ENCODE peak calls at places on chromosomes 11 and 22, in nine cellular contexts. One of them, this sample, is unnamed.

GRCh38 chr11:131486100-131486499 is 115.7 kb downstream of the NTM start:
- DNase-seq in fibroblast of the aortic adventitia: no peak
- DNase-seq in skeletal muscle cell: peak
- DNase-seq in tibial artery: no peak
- DNase-seq in colonic mucosa: no peak
- DNase-seq in cardiac muscle cell: peak
- DNase-seq in ovary: no peak
- DNase-seq in GM23248: peak
- DNase-seq in GM23338: no peak
- DNase-seq in this sample: no peak

GRCh38 chr11:89405629-89406028 is 85.5 kb downstream of the NOX4 start:
- DNase-seq in fibroblast of the aortic adventitia: peak
- DNase-seq in skeletal muscle cell: no peak
- DNase-seq in tibial artery: no peak
- DNase-seq in colonic mucosa: no peak
- DNase-seq in cardiac muscle cell: peak
- DNase-seq in ovary: no peak
- DNase-seq in GM23248: peak
- DNase-seq in GM23338: peak
- DNase-seq in this sample: no peak

GRCh38 chr11:76266269-76266668 is 60.0 kb upstream of the WNT11 start:
- DNase-seq in fibroblast of the aortic adventitia: peak
- DNase-seq in skeletal muscle cell: peak
- DNase-seq in tibial artery: peak
- DNase-seq in colonic mucosa: no peak
- DNase-seq in cardiac muscle cell: peak
- DNase-seq in ovary: no peak
- DNase-seq in GM23248: peak
- DNase-seq in GM23338: no peak
- DNase-seq in this sample: no peak

GRCh38 chr11:19625438-19625837 is 87.2 kb upstream of the NAV2 start:
- DNase-seq in fibroblast of the aortic adventitia: no peak
- DNase-seq in skeletal muscle cell: no peak
- DNase-seq in tibial artery: no peak
- DNase-seq in colonic mucosa: no peak
- DNase-seq in cardiac muscle cell: no peak
- DNase-seq in ovary: no peak
- DNase-seq in GM23248: peak
- DNase-seq in GM23338: no peak
- DNase-seq in this sample: no peak

GRCh38 chr11:107018274-107018901 is at the start of gene GUCY1A2:
- DNase-seq in fibroblast of the aortic adventitia: no peak
- DNase-seq in skeletal muscle cell: no peak
- DNase-seq in tibial artery: no peak
- DNase-seq in colonic mucosa: no peak
- DNase-seq in cardiac muscle cell: peak
- DNase-seq in ovary: peak
- DNase-seq in GM23248: peak
- DNase-seq in GM23338: peak
- DNase-seq in this sample: peak

GRCh38 chr11:74057251-74058151 is 48.6 kb upstream of the UCP3 start:
- DNase-seq in fibroblast of the aortic adventitia: peak
- DNase-seq in skeletal muscle cell: no peak
- DNase-seq in tibial artery: no peak
- DNase-seq in colonic mucosa: no peak
- DNase-seq in cardiac muscle cell: peak
- DNase-seq in ovary: no peak
- DNase-seq in GM23248: peak
- DNase-seq in GM23338: no peak
- DNase-seq in this sample: no peak

GRCh38 chr11:8237453-8237852 is 26.2 kb downstream of the LMO1 start:
- DNase-seq in fibroblast of the aortic adventitia: no peak
- DNase-seq in skeletal muscle cell: no peak
- DNase-seq in tibial artery: no peak
- DNase-seq in colonic mucosa: no peak
- DNase-seq in cardiac muscle cell: no peak
- DNase-seq in ovary: no peak
- DNase-seq in GM23248: no peak
- DNase-seq in GM23338: no peak
- DNase-seq in this sample: no peak

GRCh38 chr22:46027219-46028068 is 50.5 kb upstream of the WNT7B start:
- DNase-seq in fibroblast of the aortic adventitia: no peak
- DNase-seq in skeletal muscle cell: no peak
- DNase-seq in tibial artery: peak
- DNase-seq in colonic mucosa: peak
- DNase-seq in cardiac muscle cell: no peak
- DNase-seq in ovary: peak
- DNase-seq in GM23248: peak
- DNase-seq in GM23338: peak
- DNase-seq in this sample: peak

GRCh38 chr11:86644291-86644690 is 28.1 kb downstream of the ME3 start:
- DNase-seq in fibroblast of the aortic adventitia: peak
- DNase-seq in skeletal muscle cell: peak
- DNase-seq in tibial artery: no peak
- DNase-seq in colonic mucosa: no peak
- DNase-seq in cardiac muscle cell: peak
- DNase-seq in ovary: no peak
- DNase-seq in GM23248: peak
- DNase-seq in GM23338: no peak
- DNase-seq in this sample: no peak

GRCh38 chr11:75288846-75289760 is 48.5 kb downstream of the TPBGL start:
- DNase-seq in fibroblast of the aortic adventitia: peak
- DNase-seq in skeletal muscle cell: no peak
- DNase-seq in tibial artery: peak
- DNase-seq in colonic mucosa: no peak
- DNase-seq in cardiac muscle cell: no peak
- DNase-seq in ovary: no peak
- DNase-seq in GM23248: peak
- DNase-seq in GM23338: no peak
- DNase-seq in this sample: no peak

GRCh38 chr22:38655532-38656255 is 498 bp downstream of the FAM227A start:
- DNase-seq in fibroblast of the aortic adventitia: peak
- DNase-seq in skeletal muscle cell: no peak
- DNase-seq in tibial artery: no peak
- DNase-seq in colonic mucosa: no peak
- DNase-seq in cardiac muscle cell: peak
- DNase-seq in ovary: no peak
- DNase-seq in GM23248: peak
- DNase-seq in GM23338: no peak
- DNase-seq in this sample: no peak

GRCh38 chr11:73907191-73907590 is 30.4 kb downstream of the PAAF1 start:
- DNase-seq in fibroblast of the aortic adventitia: peak
- DNase-seq in skeletal muscle cell: no peak
- DNase-seq in tibial artery: no peak
- DNase-seq in colonic mucosa: no peak
- DNase-seq in cardiac muscle cell: peak
- DNase-seq in ovary: no peak
- DNase-seq in GM23248: peak
- DNase-seq in GM23338: peak
- DNase-seq in this sample: no peak

GRCh38 chr22:27488456-27489224 is 312.9 kb downstream of the MN1 start:
- DNase-seq in fibroblast of the aortic adventitia: no peak
- DNase-seq in skeletal muscle cell: no peak
- DNase-seq in tibial artery: peak
- DNase-seq in colonic mucosa: peak
- DNase-seq in cardiac muscle cell: peak
- DNase-seq in ovary: no peak
- DNase-seq in GM23248: peak
- DNase-seq in GM23338: no peak
- DNase-seq in this sample: peak

GRCh38 chr11:93521086-93521485 is 22.1 kb downstream of the SMCO4 start:
- DNase-seq in fibroblast of the aortic adventitia: no peak
- DNase-seq in skeletal muscle cell: no peak
- DNase-seq in tibial artery: no peak
- DNase-seq in colonic mucosa: no peak
- DNase-seq in cardiac muscle cell: no peak
- DNase-seq in ovary: no peak
- DNase-seq in GM23248: no peak
- DNase-seq in GM23338: no peak
- DNase-seq in this sample: no peak

GRCh38 chr22:47167056-47167455 is 404.6 kb downstream of the TBC1D22A start:
- DNase-seq in fibroblast of the aortic adventitia: no peak
- DNase-seq in skeletal muscle cell: no peak
- DNase-seq in tibial artery: no peak
- DNase-seq in colonic mucosa: no peak
- DNase-seq in cardiac muscle cell: no peak
- DNase-seq in ovary: no peak
- DNase-seq in GM23248: no peak
- DNase-seq in GM23338: no peak
- DNase-seq in this sample: no peak

GRCh38 chr11:121890377-121890776 is 225.6 kb downstream of the BLID start:
- DNase-seq in fibroblast of the aortic adventitia: peak
- DNase-seq in skeletal muscle cell: peak
- DNase-seq in tibial artery: no peak
- DNase-seq in colonic mucosa: no peak
- DNase-seq in cardiac muscle cell: peak
- DNase-seq in ovary: no peak
- DNase-seq in GM23248: peak
- DNase-seq in GM23338: no peak
- DNase-seq in this sample: no peak

GRCh38 chr22:35575116-35575748 is 34.6 kb downstream of the RASD2 start:
- DNase-seq in fibroblast of the aortic adventitia: no peak
- DNase-seq in skeletal muscle cell: no peak
- DNase-seq in tibial artery: no peak
- DNase-seq in colonic mucosa: no peak
- DNase-seq in cardiac muscle cell: no peak
- DNase-seq in ovary: no peak
- DNase-seq in GM23248: no peak
- DNase-seq in GM23338: no peak
- DNase-seq in this sample: no peak

GRCh38 chr22:29734853-29735252 is 15.1 kb downstream of the CABP7 start:
- DNase-seq in fibroblast of the aortic adventitia: no peak
- DNase-seq in skeletal muscle cell: no peak
- DNase-seq in tibial artery: no peak
- DNase-seq in colonic mucosa: no peak
- DNase-seq in cardiac muscle cell: no peak
- DNase-seq in ovary: no peak
- DNase-seq in GM23248: no peak
- DNase-seq in GM23338: peak
- DNase-seq in this sample: no peak

GRCh38 chr11:110186456-110186855 is 93.3 kb downstream of the ZC3H12C start:
- DNase-seq in fibroblast of the aortic adventitia: no peak
- DNase-seq in skeletal muscle cell: no peak
- DNase-seq in tibial artery: no peak
- DNase-seq in colonic mucosa: no peak
- DNase-seq in cardiac muscle cell: no peak
- DNase-seq in ovary: no peak
- DNase-seq in GM23248: no peak
- DNase-seq in GM23338: no peak
- DNase-seq in this sample: no peak

GRCh38 chr11:112524808-112525207 is 264.1 kb upstream of the PLET1 start:
- DNase-seq in fibroblast of the aortic adventitia: no peak
- DNase-seq in skeletal muscle cell: no peak
- DNase-seq in tibial artery: peak
- DNase-seq in colonic mucosa: no peak
- DNase-seq in cardiac muscle cell: no peak
- DNase-seq in ovary: no peak
- DNase-seq in GM23248: peak
- DNase-seq in GM23338: no peak
- DNase-seq in this sample: no peak

GRCh38 chr11:12403122-12403994 is 26.0 kb downstream of the PARVA start:
- DNase-seq in fibroblast of the aortic adventitia: no peak
- DNase-seq in skeletal muscle cell: no peak
- DNase-seq in tibial artery: no peak
- DNase-seq in colonic mucosa: no peak
- DNase-seq in cardiac muscle cell: peak
- DNase-seq in ovary: no peak
- DNase-seq in GM23248: no peak
- DNase-seq in GM23338: no peak
- DNase-seq in this sample: no peak
- H3K4me3 ChIP-seq in fibroblast of the aortic adventitia: no peak
- H3K4me3 ChIP-seq in skeletal muscle cell: no peak
- H3K4me3 ChIP-seq in tibial artery: no peak
- H3K4me3 ChIP-seq in colonic mucosa: no peak
- H3K4me3 ChIP-seq in cardiac muscle cell: no peak
- H3K4me3 ChIP-seq in ovary: no peak
- H3K4me3 ChIP-seq in GM23248: no peak
- H3K4me3 ChIP-seq in GM23338: no peak
- H3K4me3 ChIP-seq in this sample: no peak

DNA sequence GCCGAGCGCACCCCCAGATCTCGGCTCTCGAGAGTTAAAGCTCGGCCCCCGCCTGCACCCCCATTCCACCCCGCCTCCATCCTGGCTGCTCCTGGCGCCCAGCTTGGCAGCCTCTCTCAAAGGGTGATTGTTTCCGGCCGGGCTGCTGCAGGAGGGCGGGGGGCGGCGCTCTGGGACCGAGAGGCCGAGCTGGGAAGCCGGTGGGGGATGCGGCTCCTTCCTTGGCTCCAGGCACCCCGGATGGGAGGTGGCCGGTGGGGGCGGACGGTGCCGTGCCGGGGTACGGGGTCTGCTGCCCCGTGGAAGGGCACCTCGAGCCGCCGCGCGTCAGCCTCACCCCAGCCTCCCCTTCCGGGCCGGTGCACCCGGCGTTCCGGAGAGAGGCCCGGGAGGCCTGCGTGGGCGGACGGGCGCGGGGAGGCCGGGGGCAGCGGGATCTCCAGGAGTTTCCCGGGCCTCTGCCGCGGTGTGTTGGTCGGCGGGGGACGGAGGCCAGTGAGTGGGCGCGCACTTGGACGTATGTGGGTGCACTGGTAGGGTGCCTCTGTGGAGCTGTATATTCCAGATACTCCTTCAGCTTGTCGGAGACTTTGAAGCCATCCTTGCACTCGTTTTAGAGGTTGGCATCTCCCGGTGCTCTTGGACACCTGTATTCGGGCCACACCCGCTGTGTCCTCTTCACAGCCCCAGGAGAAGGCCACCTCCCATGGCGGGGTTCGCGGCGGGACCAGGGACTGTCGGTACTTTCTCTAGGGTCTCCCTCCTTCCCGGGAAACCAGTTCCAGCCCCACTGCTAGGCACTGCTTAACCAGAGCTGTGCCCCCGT is 679 bp upstream of the B3GAT1 start:
- DNase-seq in fibroblast of the aortic adventitia: no peak
- DNase-seq in skeletal muscle cell: no peak
- DNase-seq in tibial artery: no peak
- DNase-seq in colonic mucosa: no peak
- DNase-seq in cardiac muscle cell: peak
- DNase-seq in ovary: peak
- DNase-seq in GM23248: peak
- DNase-seq in GM23338: peak
- DNase-seq in this sample: no peak
- H3K4me3 ChIP-seq in fibroblast of the aortic adventitia: no peak
- H3K4me3 ChIP-seq in skeletal muscle cell: peak
- H3K4me3 ChIP-seq in tibial artery: peak
- H3K4me3 ChIP-seq in colonic mucosa: no peak
- H3K4me3 ChIP-seq in cardiac muscle cell: peak
- H3K4me3 ChIP-seq in ovary: peak
- H3K4me3 ChIP-seq in GM23248: no peak
- H3K4me3 ChIP-seq in GM23338: peak
- H3K4me3 ChIP-seq in this sample: no peak

GRCh38 chr22:24159650-24160049 is 21.6 kb upstream of the SUSD2 start:
- DNase-seq in fibroblast of the aortic adventitia: no peak
- DNase-seq in skeletal muscle cell: no peak
- DNase-seq in tibial artery: no peak
- DNase-seq in colonic mucosa: no peak
- DNase-seq in cardiac muscle cell: no peak
- DNase-seq in ovary: no peak
- DNase-seq in GM23248: no peak
- DNase-seq in GM23338: no peak
- DNase-seq in this sample: no peak
- H3K4me3 ChIP-seq in fibroblast of the aortic adventitia: no peak
- H3K4me3 ChIP-seq in skeletal muscle cell: no peak
- H3K4me3 ChIP-seq in tibial artery: no peak
- H3K4me3 ChIP-seq in colonic mucosa: no peak
- H3K4me3 ChIP-seq in cardiac muscle cell: no peak
- H3K4me3 ChIP-seq in ovary: no peak
- H3K4me3 ChIP-seq in GM23248: no peak
- H3K4me3 ChIP-seq in GM23338: no peak
- H3K4me3 ChIP-seq in this sample: no peak

GRCh38 chr22:20430101-20430640 is 7.5 kb downstream of the SCARF2 start:
- DNase-seq in fibroblast of the aortic adventitia: no peak
- DNase-seq in skeletal muscle cell: no peak
- DNase-seq in tibial artery: no peak
- DNase-seq in colonic mucosa: no peak
- DNase-seq in cardiac muscle cell: no peak
- DNase-seq in ovary: no peak
- DNase-seq in GM23248: no peak
- DNase-seq in GM23338: no peak
- DNase-seq in this sample: no peak
- H3K4me3 ChIP-seq in fibroblast of the aortic adventitia: no peak
- H3K4me3 ChIP-seq in skeletal muscle cell: no peak
- H3K4me3 ChIP-seq in tibial artery: no peak
- H3K4me3 ChIP-seq in colonic mucosa: peak
- H3K4me3 ChIP-seq in cardiac muscle cell: no peak
- H3K4me3 ChIP-seq in ovary: no peak
- H3K4me3 ChIP-seq in GM23248: no peak
- H3K4me3 ChIP-seq in GM23338: peak
- H3K4me3 ChIP-seq in this sample: no peak

This sample was measured in body of pancreas.